ENCODE peak calls at places on chromosomes 16 and 17, in nine cellular contexts. T, N, B, H, Z, W, Y, Q and U are unnamed samples.

GRCh38 chr17:1078831-1079561 is 82.1 kb downstream of the TIMM22 start:
- DNase-seq in T (no peak), N (no peak), B (no peak), H (no peak), Z (peak; percentile 81), W (no peak), Y (no peak), Q (no peak), U (no peak)

GRCh38 chr17:4899341-4900230 is at the start of gene C17orf107:
- DNase-seq in T (no peak), N (no peak), B (no peak), H (peak; percentile 81), Z (peak; percentile 81), W (peak; percentile 58), Y (peak; percentile 84), Q (peak; percentile 95), U (no peak)

GRCh38 chr17:20961551-20961950 is 81.3 kb downstream of the USP22 start:
- DNase-seq in T (peak; percentile 67), N (no peak), B (no peak), H (no peak), Z (no peak), W (peak; percentile 5), Y (no peak), Q (no peak), U (no peak)

GRCh38 chr16:3490911-3491629 is 4.2 kb downstream of the C16orf90 start:
- DNase-seq in T (no peak), N (no peak), B (no peak), H (no peak), Z (peak; percentile 22), W (no peak), Y (no peak), Q (no peak), U (no peak)

GRCh38 chr16:68300736-68301459 is 9.8 kb downstream of the SLC7A6OS start:
- DNase-seq in T (no peak), N (no peak), B (no peak), H (no peak), Z (no peak), W (no peak), Y (no peak), Q (peak; percentile 31), U (no peak)

GRCh38 chr17:79666111-79666510 is 55.3 kb upstream of the RBFOX3 start:
- DNase-seq in T (no peak), N (no peak), B (no peak), H (no peak), Z (no peak), W (no peak), Y (no peak), Q (peak; percentile 44), U (no peak)

GRCh38 chr16:74226361-74226979 is 70.1 kb upstream of the PSMD7 start:
- DNase-seq in T (peak; percentile 14), N (no peak), B (no peak), H (no peak), Z (no peak), W (no peak), Y (no peak), Q (no peak), U (no peak)

GRCh38 chr17:45129940-45130639 is 2.2 kb downstream of the PLCD3 start:
- DNase-seq in T (no peak), N (no peak), B (no peak), H (no peak), Z (no peak), W (no peak), Y (no peak), Q (no peak), U (no peak)

GRCh38 chr17:76492989-76493501 is 8.2 kb downstream of the RHBDF2 start:
- DNase-seq in T (peak; percentile 68), N (no peak), B (no peak), H (no peak), Z (peak; percentile 83), W (peak; percentile 75), Y (peak; percentile 73), Q (peak; percentile 87), U (no peak)

GRCh38 chr17:75473246-75473645 is 16.8 kb downstream of the TMEM94 start:
- DNase-seq in T (no peak), N (no peak), B (no peak), H (no peak), Z (no peak), W (no peak), Y (no peak), Q (no peak), U (no peak)

GRCh38 chr17:19370493-19370960 is 7.8 kb upstream of the MAPK7 start:
- DNase-seq in T (no peak), N (no peak), B (no peak), H (no peak), Z (peak; percentile 78), W (no peak), Y (peak; percentile 54), Q (no peak), U (no peak)

DNA sequence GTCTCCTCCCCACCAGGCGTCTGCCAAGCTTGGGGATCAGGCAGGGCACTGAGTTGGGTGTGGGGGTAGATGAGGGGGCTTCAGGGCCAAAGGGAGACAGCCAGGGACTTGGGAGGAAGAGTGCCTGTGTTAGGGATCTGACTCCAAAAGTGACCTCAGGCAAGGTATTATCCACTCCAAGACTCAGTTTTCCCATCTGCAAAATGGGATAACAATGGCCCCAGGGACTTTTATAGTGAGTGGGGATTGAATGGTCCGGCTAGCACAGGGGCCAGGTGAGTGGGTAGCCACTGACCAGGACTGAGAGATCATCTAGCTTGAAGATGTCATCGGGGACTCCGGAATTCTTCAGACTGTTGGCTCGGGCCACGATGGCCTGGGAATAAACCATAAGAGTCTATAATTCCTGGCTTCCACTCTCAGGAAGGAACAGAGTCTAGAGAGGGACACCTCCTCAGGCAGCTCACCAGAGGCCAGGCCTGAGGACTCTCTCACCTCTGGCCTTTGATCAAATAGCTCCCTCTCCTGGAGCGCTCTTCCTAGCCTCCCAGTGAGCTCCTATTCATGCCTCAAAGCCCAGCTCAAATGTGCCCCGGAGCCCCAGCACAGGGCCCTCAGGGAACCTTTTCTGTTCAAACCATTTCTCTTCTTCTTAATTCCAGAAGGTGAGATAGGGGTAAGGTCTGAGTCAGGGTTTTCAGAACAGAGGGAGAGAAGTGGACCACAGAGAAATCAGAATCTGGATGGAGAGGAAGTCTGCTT is 3.5 kb downstream of the FLII start:
- DNase-seq in T (no peak), N (no peak), B (no peak), H (no peak), Z (no peak), W (no peak), Y (no peak), Q (no peak), U (no peak)
- TF ChIP-seq CTCF in T (no peak), N (no peak), B (no peak), H (no peak), Z (no peak), W (no peak), Y (no peak), Q (no peak), U (no peak)

DNA sequence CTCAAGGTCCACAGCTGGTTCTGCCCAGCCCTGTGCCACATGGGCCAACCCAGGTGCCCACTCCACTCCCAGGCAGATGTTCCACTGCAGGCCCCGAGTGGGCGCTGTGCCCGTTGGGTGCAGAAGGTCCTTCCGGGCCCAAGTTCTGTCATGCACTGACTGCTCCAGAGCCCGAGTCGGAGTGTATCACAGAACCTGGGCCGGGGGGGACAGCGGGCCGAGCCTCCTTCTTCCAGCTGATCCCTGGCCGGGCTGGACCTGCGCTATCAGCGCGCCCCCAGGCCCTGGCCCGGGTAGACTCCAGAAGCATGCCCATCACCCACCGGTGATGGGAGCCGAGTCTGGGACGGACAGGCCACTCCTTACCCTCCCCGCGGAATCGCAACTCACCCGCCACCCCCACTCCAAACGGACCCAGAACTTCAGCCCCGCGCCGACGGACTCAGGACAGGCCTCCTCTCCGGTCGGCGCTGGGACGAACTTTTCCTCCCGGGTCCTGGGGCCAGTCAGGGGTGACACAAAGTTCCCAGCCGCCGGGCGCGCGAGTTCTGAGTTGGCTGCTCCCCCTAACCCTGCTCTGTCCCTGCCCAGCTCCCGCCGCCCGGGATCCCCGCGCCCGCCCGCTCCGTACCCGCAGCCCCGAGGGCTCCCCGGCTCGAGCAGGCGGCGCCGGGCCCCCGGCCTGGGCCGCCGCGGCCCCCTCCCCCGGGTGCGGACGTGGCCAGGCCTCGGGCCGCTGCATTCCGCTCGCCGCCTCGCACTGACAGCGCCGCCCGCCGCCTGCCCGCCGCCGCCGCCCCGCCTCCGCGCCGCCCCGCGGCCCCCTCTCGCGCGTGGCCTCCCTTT is at the start of gene COPZ2:
- DNase-seq in T (no peak), N (peak; percentile 85), B (no peak), H (no peak), Z (peak; percentile 78), W (no peak), Y (peak; percentile 52), Q (peak; percentile 87), U (no peak)
- TF ChIP-seq CTCF in T (no peak), N (peak; percentile 70), B (peak; percentile 88), H (no peak), Z (peak; percentile 43), W (peak; percentile 81), Y (peak; percentile 88), Q (peak; percentile 66), U (peak; percentile 61)

DNA sequence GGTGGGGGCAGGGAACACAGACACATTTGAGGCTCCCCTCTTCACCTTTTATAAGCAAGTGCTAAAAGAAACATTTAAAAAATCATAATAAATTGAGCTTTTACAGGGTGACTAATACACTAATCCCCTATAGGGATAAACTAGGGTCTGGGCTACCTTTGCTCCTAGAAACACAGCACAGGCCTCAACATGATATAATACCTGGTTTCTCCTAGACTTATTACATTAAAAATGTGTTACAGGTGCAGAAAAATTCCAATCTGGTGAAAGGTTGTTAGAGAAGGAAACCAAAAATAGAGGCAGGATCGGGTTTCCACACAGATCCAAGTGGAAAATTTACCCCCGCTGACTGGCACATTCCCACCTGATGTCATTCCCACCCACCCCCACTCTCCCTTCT is 124.7 kb upstream of the NOG start:
- DNase-seq in T (no peak), N (no peak), B (no peak), H (no peak), Z (no peak), W (no peak), Y (no peak), Q (no peak), U (no peak)
- TF ChIP-seq CTCF in T (no peak), N (no peak), B (no peak), H (no peak), Z (no peak), W (no peak), Y (no peak), Q (no peak), U (no peak)

GRCh38 chr16:88758944-88759244 is 26.1 kb downstream of the PIEZO1 start:
- DNase-seq in T (no peak), N (no peak), B (no peak), H (no peak), Z (no peak), W (no peak), Y (no peak), Q (no peak), U (no peak)

GRCh38 chr16:88760424-88761142 is 24.4 kb downstream of the PIEZO1 start:
- DNase-seq in T (peak; percentile 46), N (no peak), B (no peak), H (no peak), Z (no peak), W (no peak), Y (no peak), Q (no peak), U (no peak)

GRCh38 chr16:88759976-88760350 is 25.1 kb downstream of the PIEZO1 start:
- DNase-seq in T (no peak), N (no peak), B (no peak), H (no peak), Z (no peak), W (no peak), Y (no peak), Q (no peak), U (no peak)

GRCh38 chr16:88758227-88758943 is 26.6 kb downstream of the PIEZO1 start:
- DNase-seq in T (no peak), N (no peak), B (no peak), H (no peak), Z (no peak), W (no peak), Y (no peak), Q (no peak), U (no peak)

GRCh38 chr16:88759245-88759975 is 25.6 kb downstream of the PIEZO1 start:
- DNase-seq in T (no peak), N (no peak), B (no peak), H (no peak), Z (no peak), W (no peak), Y (no peak), Q (peak; percentile 84), U (no peak)
- TF ChIP-seq CTCF in T (no peak), N (no peak), B (no peak), H (no peak), Z (no peak), W (no peak), Y (no peak), Q (peak; percentile 5), U (peak; percentile 19)